ENCODE peak calls at places on chromosomes 13 and 19, in four cellular contexts. N is uterus; T is effector memory CD4-positive, alpha-beta T cell; F is body of pancreas. H is an unnamed sample.
A peak's percentile ranks its signal among the peaks of the same experiment; 100 is the strongest.

GRCh38 chr13:30832377-30832776 is 73.7 kb upstream of the MEDAG start:
- DNase-seq in N (no peak), T (no peak), F (no peak), H (no peak)

GRCh38 chr13:84418041-84418440 is 535.8 kb upstream of the SLITRK1 start:
- DNase-seq in T (no peak), N (no peak), F (no peak), H (no peak)

GRCh38 chr13:26601669-26602068 is 44.2 kb downstream of the WASF3 start:
- DNase-seq in N (no peak), T (no peak), F (no peak), H (no peak)

GRCh38 chr13:47288546-47288945 is 391.7 kb upstream of the HTR2A start:
- DNase-seq in N (no peak), T (no peak), F (no peak), H (no peak)

GRCh38 chr19:54473071-54473941 is at the start of gene CDC42EP5:
- DNase-seq in T (no peak), F (peak; percentile 51), N (peak; percentile 84), H (peak; percentile 79)

GRCh38 chr13:63435668-63436275 is 2020.1 kb upstream of the PCDH20 start:
- DNase-seq in N (no peak), T (no peak), F (no peak), H (no peak)

GRCh38 chr13:87295636-87296035 is 375.5 kb upstream of the SLITRK5 start:
- DNase-seq in N (no peak), F (no peak), T (no peak), H (no peak)

GRCh38 chr13:28333204-28333900 is 161.6 kb downstream of the FLT1 start:
- DNase-seq in T (no peak), F (no peak), N (no peak), H (no peak)

GRCh38 chr13:88544836-88545235 is 873.7 kb downstream of the SLITRK5 start:
- DNase-seq in T (no peak), N (no peak), F (no peak), H (no peak)

GRCh38 chr13:49539313-49539712 is 43.6 kb downstream of the PHF11 start:
- DNase-seq in F (no peak), N (peak; percentile 33), T (no peak), H (no peak)

GRCh38 chr19:47781590-47782318 is 3.3 kb downstream of the SELENOW start:
- DNase-seq in N (peak; percentile 63), F (no peak), T (no peak), H (no peak)

GRCh38 chr13:95926231-95926630 is 127.0 kb downstream of the UGGT2 start:
- DNase-seq in F (no peak), T (no peak), N (no peak), H (no peak)

GRCh38 chr13:30147380-30147779 is 160.0 kb downstream of the KATNAL1 start:
- DNase-seq in N (no peak), F (no peak), T (no peak), H (no peak)

GRCh38 chr19:5434970-5435641 is 20.1 kb upstream of the ZNRF4 start:
- DNase-seq in F (no peak), T (no peak), N (no peak), H (peak; percentile 94)

GRCh38 chr19:12938536-12939291 is at the start of gene CALR:
- DNase-seq in T (peak; percentile 5), N (no peak), F (peak; percentile 52), H (no peak)

GRCh38 chr19:12938054-12938535 is 314 bp upstream of the CALR start:
- DNase-seq in T (peak; percentile 99), N (peak; percentile 99), F (peak; percentile 99), H (peak; percentile 99)

GRCh38 chr19:12940897-12941296 is 2.5 kb downstream of the CALR start:
- DNase-seq in N (no peak), T (no peak), F (no peak), H (no peak)

GRCh38 chr19:12939292-12939606 is 840 bp downstream of the CALR start:
- DNase-seq in T (no peak), F (no peak), N (peak; percentile 36), H (no peak)

DNA sequence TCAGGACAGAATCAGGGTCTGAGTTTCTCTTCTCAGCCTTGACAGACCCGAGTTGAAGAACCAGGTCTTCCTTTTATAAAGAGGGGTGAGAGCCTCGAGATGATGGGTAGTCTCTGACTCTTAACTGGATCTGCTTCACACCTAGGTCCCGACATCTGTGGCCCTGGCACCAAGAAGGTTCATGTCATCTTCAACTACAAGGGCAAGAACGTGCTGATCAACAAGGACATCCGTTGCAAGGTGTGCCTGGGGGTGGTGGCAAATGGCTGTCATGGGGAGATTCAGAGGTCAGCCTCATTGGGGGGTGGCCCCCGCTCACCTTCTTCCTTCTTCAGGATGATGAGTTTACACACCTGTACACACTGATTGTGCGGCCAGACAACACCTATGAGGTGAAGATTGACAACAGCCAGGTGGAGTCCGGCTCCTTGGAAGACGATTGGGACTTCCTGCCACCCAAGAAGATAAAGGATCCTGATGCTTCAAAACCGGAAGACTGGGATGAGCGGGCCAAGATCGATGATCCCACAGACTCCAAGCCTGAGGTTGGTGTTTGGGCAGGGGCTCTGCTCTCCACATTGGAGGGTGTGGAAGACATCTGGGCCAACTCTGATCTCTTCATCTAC is 1.6 kb downstream of the CALR start:
- DNase-seq in N (no peak), F (no peak), T (no peak), H (no peak)
- H3K36me3 ChIP-seq in N (no peaks in the 10 kb centered on the region), F (peaks cover 8% of the 10 kb centered on the region), T (peaks cover 45% of the 10 kb centered on the region), H (peaks cover 64% of the 10 kb centered on the region)

GRCh38 chr19:31351212-31352193 is 2.3 kb upstream of the TSHZ3 start:
- DNase-seq in N (peak; percentile 56), F (peak; percentile 45), T (no peak), H (peak; percentile 70)

GRCh38 chr19:31352782-31353651 is 3.8 kb upstream of the TSHZ3 start:
- DNase-seq in T (no peak), F (no peak), N (no peak), H (no peak)

GRCh38 chr19:31353826-31354225 is 4.6 kb upstream of the TSHZ3 start:
- DNase-seq in F (peak; percentile 38), T (no peak), N (no peak), H (no peak)

GRCh38 chr19:31350693-31351211 is 1.5 kb upstream of the TSHZ3 start:
- DNase-seq in N (peak; percentile 69), T (no peak), F (peak; percentile 55), H (no peak)

GRCh38 chr19:31352296-31352781 is 3.1 kb upstream of the TSHZ3 start:
- DNase-seq in T (no peak), F (no peak), N (no peak), H (no peak)
- H3K4me1 ChIP-seq in T (peaks cover 56% of the 10 kb centered on the region), F (peaks cover 25% of the 10 kb centered on the region), N (no peaks in the 10 kb centered on the region), H (peaks cover 17% of the 10 kb centered on the region)

GRCh38 chr13:98447130-98447529 is 129.8 kb downstream of the STK24 start:
- DNase-seq in N (no peak), F (no peak), T (no peak), H (no peak)
- H3K36me3 ChIP-seq in N (no peaks in the 10 kb centered on the region), F (peaks cover 11% of the 10 kb centered on the region), T (peaks cover 16% of the 10 kb centered on the region), H (peaks cover 72% of the 10 kb centered on the region)

GRCh38 chr19:10478903-10479384 is 24.2 kb downstream of the KEAP1 start:
- DNase-seq in N (peak; percentile 91), F (peak; percentile 93), T (peak; percentile 86), H (peak; percentile 95)
- H3K4me1 ChIP-seq in N (no peaks in the 10 kb centered on the region), F (peaks cover 14% of the 10 kb centered on the region), T (peaks cover 6% of the 10 kb centered on the region), H (peaks cover 15% of the 10 kb centered on the region)

GRCh38 chr13:44967656-44968451 is 21.4 kb downstream of the NUFIP1 start:
- DNase-seq in F (no peak), T (no peak), N (no peak), H (no peak)
- H3K36me3 ChIP-seq in F (no peaks in the 10 kb centered on the region), T (peaks cover 12% of the 10 kb centered on the region), N (no peaks in the 10 kb centered on the region), H (peaks cover 41% of the 10 kb centered on the region)

DNA sequence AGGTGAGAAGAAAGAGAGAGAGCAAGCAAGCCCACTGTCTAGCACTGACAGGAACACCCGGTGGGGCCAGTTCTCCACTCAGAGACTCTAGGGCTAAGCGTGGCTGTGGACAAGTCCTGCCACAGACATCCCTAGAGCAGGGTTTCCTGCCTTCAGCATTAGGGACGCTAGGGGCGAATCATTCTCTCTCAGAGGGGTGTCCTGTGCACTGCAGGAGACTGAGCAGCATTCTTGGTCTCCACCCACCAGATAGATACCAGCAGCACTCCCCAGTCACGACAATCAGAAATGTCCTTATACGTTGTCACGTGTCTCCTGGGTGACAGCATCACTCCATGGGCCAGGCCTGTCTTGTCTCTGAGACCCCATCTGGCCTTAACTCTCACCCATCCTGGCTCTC is 1.5 kb downstream of the OR10H1 start:
- DNase-seq in T (no peak), F (no peak), N (no peak), H (no peak)
- H3K4me1 ChIP-seq in T (no peaks in the 10 kb centered on the region), F (no peaks in the 10 kb centered on the region), N (no peaks in the 10 kb centered on the region), H (no peaks in the 10 kb centered on the region)

GRCh38 chr19:11264452-11265176 is 2.3 kb upstream of the DOCK6 start:
- DNase-seq in F (no peak), T (no peak), N (no peak), H (no peak)
- H3K36me3 ChIP-seq in F (no peaks in the 10 kb centered on the region), T (no peaks in the 10 kb centered on the region), N (no peaks in the 10 kb centered on the region), H (no peaks in the 10 kb centered on the region)

H was measured in SJSA1.